ENCODE peak calls at places on chromosomes 6 and 20, in ten cellular contexts. Y is H1, U is lung, Q is A549, R is brain microvascular endothelial cell, L is psoas muscle, A is suprapubic skin, D is kidney, E is body of pancreas, V is AG10803. T is an unnamed sample.

GRCh38 chr6:157877573-157878011 is 54.5 kb downstream of the SNX9 start:
- DNase-seq in Y (no peak), U (no peak), Q (no peak), R (no peak), L (no peak), A (no peak), D (no peak), E (no peak), V (no peak), T (no peak)

GRCh38 chr6:38836585-38836984 is 121.5 kb downstream of the DNAH8 start:
- DNase-seq in Y (no peak), U (no peak), Q (no peak), R (no peak), L (no peak), A (no peak), D (no peak), E (no peak), V (no peak), T (no peak)

GRCh38 chr6:105310371-105310770 is 92.5 kb downstream of the PREP start:
- DNase-seq in Y (no peak), U (no peak), Q (no peak), R (no peak), L (no peak), A (no peak), D (no peak), E (no peak), V (no peak), T (no peak)

GRCh38 chr6:118536478-118536877 is 11.6 kb upstream of the PLN start:
- DNase-seq in Y (no peak), U (no peak), Q (no peak), R (no peak), L (no peak), A (no peak), D (no peak), E (no peak), V (no peak), T (no peak)

GRCh38 chr6:137893726-137894125 is 26.7 kb downstream of the TNFAIP3 start:
- DNase-seq in Y (no peak), U (no peak), Q (no peak), R (no peak), L (no peak), A (no peak), D (no peak), E (no peak), V (no peak), T (no peak)

GRCh38 chr6:33073431-33073871 is at the start of gene HLA-DPA1:
- DNase-seq in Y (no peak), U (peak; percentile 60), Q (peak; percentile 5), R (no peak), L (no peak), A (no peak), D (no peak), E (peak; percentile 20), V (peak; percentile 17), T (peak; percentile 22)

GRCh38 chr6:113120214-113120576 is 737.0 kb upstream of the MARCKS start:
- DNase-seq in Y (no peak), U (no peak), Q (peak; percentile 70), R (peak; percentile 87), L (no peak), A (no peak), D (no peak), E (no peak), V (peak; percentile 98), T (peak; percentile 95)

GRCh38 chr20:61499859-61500258 is 247.8 kb downstream of the CDH4 start:
- DNase-seq in Y (no peak), U (no peak), Q (peak; percentile 27), R (no peak), L (no peak), A (no peak), D (no peak), E (no peak), V (peak; percentile 33), T (no peak)

DNA sequence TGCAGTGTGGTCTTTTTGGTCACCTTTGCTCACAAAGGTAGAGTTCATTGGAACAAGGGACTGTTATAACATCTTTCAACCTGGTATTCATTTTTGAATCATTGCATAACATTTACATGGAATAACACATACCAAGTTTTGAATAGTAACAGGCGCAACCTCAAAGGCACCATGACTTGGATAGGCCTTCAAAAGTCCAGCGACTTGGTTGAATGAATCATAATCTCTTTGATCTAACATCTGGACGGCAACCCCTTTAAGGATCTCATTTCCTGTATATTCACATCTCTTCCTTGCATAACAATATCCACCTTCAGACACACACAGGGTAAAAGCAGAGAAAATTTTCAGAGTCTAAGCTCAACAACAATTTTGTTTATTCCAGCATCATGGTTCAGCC is 41.6 kb upstream of the F13A1 start:
- DNase-seq in Y (no peak), U (no peak), Q (no peak), R (no peak), L (no peak), A (no peak), D (no peak), E (no peak), V (peak; percentile 17), T (no peak)
- H3K4me3 ChIP-seq in Y (no peak overlapping the region), U (no peak overlapping the region), Q (no peak overlapping the region), R (no peak overlapping the region), L (no peak overlapping the region), A (no peak overlapping the region), D (no peak overlapping the region), E (no peak overlapping the region), V (no peak overlapping the region), T (no peak overlapping the region)

DNA sequence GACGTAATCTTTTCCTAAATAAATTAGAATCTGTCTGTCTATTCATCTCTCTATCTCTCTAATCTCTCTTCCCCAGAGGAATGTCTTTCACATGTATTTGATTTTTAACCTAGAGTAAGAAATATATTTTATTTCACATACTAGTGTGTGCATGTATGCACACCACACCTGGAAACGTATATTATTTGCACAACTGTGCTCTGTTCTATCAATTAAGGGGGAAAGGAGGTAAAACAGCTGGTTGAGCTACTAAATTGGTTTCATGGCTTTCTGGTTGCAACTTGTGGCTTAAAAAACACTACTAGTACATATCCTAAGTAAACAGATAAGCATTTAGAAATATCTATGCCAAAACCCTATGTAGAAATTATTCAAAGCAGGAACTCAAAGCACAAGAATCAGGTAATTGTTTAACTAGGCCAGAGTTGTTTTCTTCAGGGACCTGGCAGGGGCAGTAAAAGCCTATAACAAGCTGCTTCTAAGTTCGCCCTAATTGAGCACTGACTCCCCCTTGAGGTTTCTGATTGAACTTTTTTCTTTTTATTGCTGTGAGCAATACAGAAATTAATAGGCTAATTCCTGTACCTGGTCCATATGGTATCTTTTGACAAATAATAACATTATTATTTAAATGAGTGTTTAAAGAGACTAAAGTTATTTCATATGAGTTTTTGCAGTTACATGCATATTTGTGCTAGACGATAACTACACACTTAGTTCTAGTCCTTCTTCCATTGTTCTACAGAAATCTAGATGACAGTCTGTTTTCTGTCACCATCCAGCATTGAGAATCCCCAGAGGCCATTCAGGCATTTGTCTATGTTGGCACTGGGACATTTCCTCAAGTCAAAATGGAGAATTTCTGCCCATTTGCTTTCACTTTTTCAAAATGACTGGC is 88.6 kb downstream of the MCHR2 start:
- DNase-seq in Y (no peak), U (no peak), Q (peak; percentile 53), R (peak; percentile 43), L (no peak), A (no peak), D (no peak), E (peak; percentile 49), V (peak; percentile 67), T (peak; percentile 42)
- H3K4me3 ChIP-seq in Y (no peak overlapping the region), U (no peak overlapping the region), Q (no peak overlapping the region), R (no peak overlapping the region), L (no peak overlapping the region), A (no peak overlapping the region), D (no peak overlapping the region), E (no peak overlapping the region), V (no peak overlapping the region), T (no peak overlapping the region)

DNA sequence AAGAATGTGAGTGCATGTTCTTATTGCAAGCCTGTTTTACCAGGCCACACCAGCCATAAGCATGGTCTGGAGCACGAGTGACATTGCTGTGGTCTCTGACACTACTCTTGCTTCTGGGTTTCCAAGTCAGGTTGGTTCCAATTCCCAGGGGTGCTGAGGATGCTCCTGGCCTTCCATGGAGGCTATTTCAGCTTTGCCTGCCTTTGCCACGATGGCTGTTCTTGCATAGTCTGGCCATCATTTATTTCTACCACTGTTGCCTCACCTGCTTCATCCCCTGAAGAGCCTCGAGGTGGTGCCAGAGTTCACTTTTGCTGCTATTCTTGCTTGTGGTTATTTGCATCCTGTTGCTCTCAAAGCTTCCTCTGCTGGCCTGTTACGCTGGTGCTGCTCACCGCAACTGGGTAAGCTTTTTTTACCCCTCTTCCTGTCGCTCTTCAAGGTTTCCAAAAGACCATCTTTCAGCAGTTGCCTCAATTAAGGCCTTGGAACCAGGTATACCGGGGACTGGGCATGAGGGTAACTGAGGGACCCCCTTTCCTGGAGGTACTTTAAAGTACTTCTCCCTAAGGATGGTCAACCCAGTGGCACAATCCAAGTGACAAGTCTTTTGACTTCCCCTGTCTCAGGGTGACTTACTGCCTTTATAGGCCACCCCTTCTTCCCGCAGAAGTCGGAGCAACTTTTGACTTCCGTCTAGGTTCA is 64.5 kb downstream of the AKAP7 start:
- DNase-seq in Y (no peak), U (no peak), Q (peak; percentile 31), R (peak; percentile 40), L (no peak), A (no peak), D (no peak), E (peak; percentile 34), V (peak; percentile 72), T (no peak)
- H3K4me3 ChIP-seq in Y (no peak overlapping the region), U (no peak overlapping the region), Q (no peak overlapping the region), R (no peak overlapping the region), L (no peak overlapping the region), A (no peak overlapping the region), D (no peak overlapping the region), E (no peak overlapping the region), V (no peak overlapping the region), T (no peak overlapping the region)

GRCh38 chr6:25371037-25371347 is 91.8 kb downstream of the CARMIL1 start:
- DNase-seq in Y (no peak), U (no peak), Q (no peak), R (no peak), L (no peak), A (no peak), D (no peak), E (no peak), V (no peak), T (no peak)

GRCh38 chr6:25366785-25367657 is 87.8 kb downstream of the CARMIL1 start:
- DNase-seq in Y (no peak), U (no peak), Q (no peak), R (no peak), L (no peak), A (no peak), D (no peak), E (no peak), V (peak; percentile 23), T (peak; percentile 14)

GRCh38 chr6:25370175-25371036 is 91.2 kb downstream of the CARMIL1 start:
- DNase-seq in Y (no peak), U (no peak), Q (no peak), R (no peak), L (no peak), A (no peak), D (no peak), E (no peak), V (no peak), T (no peak)

GRCh38 chr6:25369450-25370086 is 90.4 kb downstream of the CARMIL1 start:
- DNase-seq in Y (no peak), U (no peak), Q (no peak), R (no peak), L (no peak), A (no peak), D (no peak), E (peak; percentile 52), V (peak; percentile 71), T (peak; percentile 32)

DNA sequence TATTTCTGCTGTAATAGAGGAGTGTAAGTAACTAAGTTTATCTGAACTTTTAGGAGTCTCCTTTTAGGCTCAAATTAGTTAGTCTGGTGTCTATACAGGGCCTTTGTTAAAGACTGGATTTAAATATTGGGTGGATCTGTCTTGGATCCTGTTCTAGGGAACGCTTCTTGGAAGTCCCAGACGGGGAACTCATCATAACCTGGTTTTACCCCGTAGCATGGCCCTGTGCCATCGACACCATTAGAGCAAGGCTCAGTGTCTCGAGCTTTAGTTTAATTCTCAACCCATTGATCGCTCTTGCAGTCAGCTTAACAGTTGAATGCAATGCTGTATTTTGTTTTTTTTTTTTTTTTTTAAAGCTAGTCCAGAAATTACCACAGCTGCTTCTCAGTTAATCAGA is 89.9 kb downstream of the CARMIL1 start:
- DNase-seq in Y (no peak), U (no peak), Q (no peak), R (no peak), L (no peak), A (no peak), D (no peak), E (peak; percentile 51), V (no peak), T (no peak)
- H3K4me3 ChIP-seq in Y (no peak overlapping the region), U (no peak overlapping the region), Q (no peak overlapping the region), R (no peak overlapping the region), L (no peak overlapping the region), A (no peak overlapping the region), D (peak overlapping the region; percentile 1), E (no peak overlapping the region), V (no peak overlapping the region), T (no peak overlapping the region)